ENCODE peak calls at places on chromosomes 1 and 21, in seven cellular contexts. Q, D, W, L, V, S and I are unnamed samples.

GRCh38 chr1:206953126-206953525 is 6.9 kb upstream of the PIGR start:
- DNase-seq in Q (no peak), V (no peak), L (no peak), D (no peak), W (no peak), S (no peak), I (no peak)

GRCh38 chr1:220914283-220915116 is 35.3 kb downstream of the HLX start:
- DNase-seq in D (no peak), Q (no peak), S (no peak), V (no peak), W (no peak), L (no peak), I (no peak)

GRCh38 chr1:94490556-94490955 is 51.0 kb downstream of the F3 start:
- DNase-seq in V (no peak), W (no peak), L (no peak), S (no peak), Q (no peak), D (no peak), I (no peak)

GRCh38 chr1:159996653-159997052 is 35.1 kb downstream of the PIGM start:
- DNase-seq in L (no peak), W (peak), V (peak), D (no peak), Q (no peak), S (peak), I (peak)

GRCh38 chr1:205961405-205961804 is 18.1 kb upstream of the SLC26A9 start:
- DNase-seq in W (no peak), Q (no peak), D (no peak), S (no peak), V (no peak), L (no peak), I (peak)

GRCh38 chr1:151620286-151620685 is 8.4 kb downstream of the SNX27 start:
- DNase-seq in Q (no peak), S (peak), L (no peak), D (no peak), V (no peak), W (peak), I (peak)

GRCh38 chr21:39384674-39385298 is 35.9 kb upstream of the HMGN1 start:
- DNase-seq in V (peak), W (peak), S (no peak), Q (no peak), D (no peak), L (no peak), I (no peak)

GRCh38 chr1:58922302-58923089 is 138.6 kb upstream of the JUN start:
- DNase-seq in Q (peak), L (no peak), S (no peak), V (no peak), W (peak), D (no peak), I (no peak)

GRCh38 chr1:228145498-228146425 is 4.0 kb upstream of the GJC2 start:
- DNase-seq in D (no peak), Q (no peak), V (no peak), W (no peak), L (peak), S (no peak), I (no peak)

GRCh38 chr21:33314096-33314495 is 10.7 kb upstream of the IFNAR1 start:
- DNase-seq in D (no peak), Q (no peak), V (no peak), W (no peak), S (peak), L (no peak), I (peak)

GRCh38 chr1:59560807-59561450 is 253.8 kb upstream of the HOOK1 start:
- DNase-seq in Q (no peak), L (no peak), W (no peak), S (no peak), D (no peak), V (no peak), I (no peak)

GRCh38 chr1:210236840-210237409 is 4.3 kb downstream of the SERTAD4 start:
- DNase-seq in D (no peak), L (no peak), V (no peak), Q (peak), S (peak), W (peak), I (peak)

GRCh38 chr21:38914531-38915385 is 109.0 kb downstream of the ETS2 start:
- DNase-seq in S (no peak), L (no peak), W (peak), Q (no peak), V (no peak), D (no peak), I (no peak)

GRCh38 chr1:161085165-161085564 is 4.2 kb downstream of the NECTIN4 start:
- DNase-seq in W (no peak), L (no peak), V (no peak), D (no peak), S (peak), Q (no peak), I (no peak)

GRCh38 chr1:238913210-238913609 is 473.2 kb upstream of the CHRM3 start:
- DNase-seq in L (no peak), V (no peak), D (no peak), Q (no peak), S (no peak), W (no peak), I (no peak)

GRCh38 chr1:6471969-6472368 is 6.0 kb upstream of the TNFRSF25 start:
- DNase-seq in S (no peak), W (no peak), L (no peak), V (no peak), Q (no peak), D (no peak), I (no peak)

GRCh38 chr21:34667761-34668160 is 1.0 kb upstream of the CLIC6 start:
- DNase-seq in L (no peak), S (no peak), Q (no peak), V (no peak), W (no peak), D (no peak), I (no peak)

GRCh38 chr1:107003972-107004371 is 52.5 kb upstream of the PRMT6 start:
- DNase-seq in D (peak), Q (no peak), W (no peak), L (no peak), V (no peak), S (no peak), I (no peak)

GRCh38 chr1:3032970-3033794 is 11.9 kb downstream of the ACTRT2 start:
- DNase-seq in V (no peak), W (no peak), L (peak), D (no peak), Q (no peak), S (no peak), I (no peak)

GRCh38 chr1:6093061-6093460 is 47.4 kb downstream of the KCNAB2 start:
- DNase-seq in Q (no peak), W (no peak), L (no peak), V (no peak), S (no peak), D (no peak), I (no peak)

GRCh38 chr1:227952374-227953021 is 4.8 kb upstream of the WNT9A start:
- DNase-seq in D (no peak), L (peak), S (peak), V (no peak), Q (no peak), W (no peak), I (no peak)

GRCh38 chr1:23394176-23394575 is 24.5 kb upstream of the ZNF436 start:
- DNase-seq in W (peak), L (no peak), Q (no peak), D (no peak), S (peak), V (no peak), I (peak)

GRCh38 chr1:93306920-93307319 is 38.8 kb upstream of the DR1 start:
- DNase-seq in D (no peak), L (no peak), W (no peak), V (no peak), S (no peak), Q (no peak), I (no peak)

GRCh38 chr1:206000641-206001339 is 2.4 kb downstream of the RAB7B start:
- DNase-seq in Q (no peak), L (peak), W (no peak), S (peak), D (no peak), V (no peak), I (peak)

GRCh38 chr1:242651817-242652216 is 127.3 kb upstream of the PLD5 start:
- DNase-seq in L (no peak), S (no peak), W (no peak), Q (no peak), V (no peak), D (no peak), I (no peak)

GRCh38 chr1:107145637-107146036 is 4.8 kb downstream of the NTNG1 start:
- DNase-seq in S (no peak), Q (no peak), V (no peak), W (no peak), L (no peak), D (no peak), I (no peak)

GRCh38 chr1:57017717-57018116 is 51.9 kb upstream of the C8B start:
- DNase-seq in Q (no peak), V (peak), L (no peak), D (no peak), S (peak), W (peak), I (no peak)

GRCh38 chr21:34967509-34968289 is 81.4 kb downstream of the RUNX1 start:
- DNase-seq in W (peak), V (peak), L (no peak), Q (no peak), D (no peak), S (no peak), I (no peak)

GRCh38 chr1:168408531-168409242 is 128.0 kb downstream of the TBX19 start:
- DNase-seq in W (peak), V (peak), S (no peak), D (peak), Q (no peak), L (no peak), I (no peak)

GRCh38 chr1:65422241-65423203 is 2.1 kb downstream of the LEPR start:
- DNase-seq in V (no peak), D (no peak), L (no peak), S (no peak), Q (no peak), W (peak), I (no peak)

GRCh38 chr21:42414553-42414927 is 10.8 kb downstream of the UBASH3A start:
- DNase-seq in L (peak), S (no peak), V (no peak), D (no peak), Q (no peak), W (no peak), I (no peak)

GRCh38 chr1:121586369-121587229 is 401.8 kb downstream of the SRGAP2C start:
- DNase-seq in D (no peak), V (no peak), W (no peak), L (no peak), Q (no peak), S (no peak), I (no peak)

GRCh38 chr1:109112056-109112651 is 1.8 kb upstream of the ELAPOR1 start:
- DNase-seq in Q (no peak), L (no peak), D (no peak), S (peak), W (peak), V (peak), I (peak)

GRCh38 chr1:14440166-14440565 is 158.3 kb upstream of the KAZN start:
- DNase-seq in W (no peak), D (no peak), S (no peak), Q (no peak), L (no peak), V (no peak), I (no peak)

GRCh38 chr1:94616503-94616902 is 74.9 kb upstream of the F3 start:
- DNase-seq in S (no peak), W (no peak), V (no peak), Q (no peak), L (no peak), D (no peak), I (no peak)

GRCh38 chr1:220818421-220819173 is 31.9 kb downstream of the MTARC1 start:
- DNase-seq in S (peak), D (no peak), Q (no peak), W (peak), V (peak), L (no peak), I (peak)

GRCh38 chr1:39398278-39399010 is 93.0 kb upstream of the BMP8A start:
- DNase-seq in V (peak), L (no peak), W (peak), Q (peak), S (peak), D (peak), I (peak)

GRCh38 chr21:44304846-44305245 is 5.0 kb downstream of the PFKL start:
- DNase-seq in D (no peak), W (peak), L (no peak), Q (no peak), V (peak), S (peak), I (peak)

GRCh38 chr1:228417061-228417460 is 400 bp upstream of the TRIM17 start:
- DNase-seq in V (no peak), D (no peak), Q (no peak), L (no peak), W (no peak), S (no peak), I (no peak)